ENCODE peak calls at places on chromosome 5, in ten cellular contexts. M is H1, G is stomach, L is HepG2, J is suprapubic skin, V is right lobe of liver, B is testis, W is uterus, I is transverse colon, F is adrenal gland. N is an unnamed sample.
A peak's percentile ranks its signal among the peaks of the same experiment; 100 is the strongest.

GRCh38 chr5:78221964-78222451 is 72.5 kb downstream of the AP3B1 start:
- DNase-seq in M (no peak), G (no peak), B (peak; percentile 38), F (no peak), I (peak; percentile 15), J (no peak), L (no peak), W (no peak), V (no peak), N (no peak)

GRCh38 chr5:58460727-58461286 is 921 bp upstream of the PLK2 start:
- DNase-seq in V (peak; percentile 90), I (peak; percentile 95), F (peak; percentile 90), L (peak; percentile 64), B (peak; percentile 96), G (peak; percentile 93), W (peak; percentile 89), M (peak; percentile 96), J (peak; percentile 94), N (peak; percentile 94)

GRCh38 chr5:43193171-43193951 is 1.3 kb downstream of the NIM1K start:
- DNase-seq in W (peak; percentile 40), I (no peak), V (no peak), F (peak; percentile 50), J (no peak), M (no peak), L (peak; percentile 34), G (no peak), B (no peak), N (no peak)

GRCh38 chr5:26940981-26941380 is 97.4 kb downstream of the CDH9 start:
- DNase-seq in V (no peak), I (no peak), J (no peak), L (no peak), W (no peak), G (no peak), B (no peak), M (no peak), F (no peak), N (no peak)

GRCh38 chr5:135033026-135033861 is 784 bp downstream of the PITX1 start:
- DNase-seq in G (peak; percentile 43), J (no peak), F (peak; percentile 37), V (peak; percentile 36), L (peak; percentile 18), W (no peak), I (no peak), B (no peak), M (peak; percentile 72), N (no peak)

GRCh38 chr5:175104682-175105081 is 339.3 kb downstream of the DRD1 start:
- DNase-seq in J (no peak), B (no peak), F (no peak), G (no peak), W (no peak), L (no peak), V (no peak), I (no peak), M (no peak), N (no peak)

GRCh38 chr5:176371621-176372539 is 6.6 kb downstream of the ARL10 start:
- DNase-seq in L (peak; percentile 90), V (no peak), F (peak; percentile 70), B (peak; percentile 77), W (no peak), J (no peak), G (no peak), I (no peak), M (no peak), N (peak; percentile 46)

GRCh38 chr5:502325-503079 is 21.7 kb downstream of the SLC9A3 start:
- DNase-seq in G (no peak), J (no peak), F (no peak), L (no peak), V (no peak), W (no peak), B (no peak), M (no peak), I (no peak), N (no peak)

GRCh38 chr5:123289210-123289609 is 134.0 kb downstream of the CEP120 start:
- DNase-seq in J (no peak), V (no peak), F (no peak), W (no peak), M (no peak), G (no peak), B (no peak), I (no peak), L (no peak), N (no peak)

GRCh38 chr5:123287881-123288280 is 135.3 kb downstream of the CEP120 start:
- DNase-seq in W (no peak), B (no peak), I (no peak), V (no peak), M (no peak), J (no peak), F (no peak), G (no peak), L (no peak), N (no peak)

GRCh38 chr5:123283537-123283936 is 139.7 kb downstream of the CEP120 start:
- DNase-seq in L (no peak), W (no peak), I (no peak), G (no peak), B (no peak), V (no peak), J (no peak), M (no peak), F (no peak), N (no peak)

GRCh38 chr5:123283031-123283430 is 140.2 kb downstream of the CEP120 start:
- DNase-seq in V (no peak), I (no peak), L (no peak), F (no peak), G (no peak), W (peak; percentile 49), B (no peak), J (no peak), M (no peak), N (peak; percentile 70)

DNA sequence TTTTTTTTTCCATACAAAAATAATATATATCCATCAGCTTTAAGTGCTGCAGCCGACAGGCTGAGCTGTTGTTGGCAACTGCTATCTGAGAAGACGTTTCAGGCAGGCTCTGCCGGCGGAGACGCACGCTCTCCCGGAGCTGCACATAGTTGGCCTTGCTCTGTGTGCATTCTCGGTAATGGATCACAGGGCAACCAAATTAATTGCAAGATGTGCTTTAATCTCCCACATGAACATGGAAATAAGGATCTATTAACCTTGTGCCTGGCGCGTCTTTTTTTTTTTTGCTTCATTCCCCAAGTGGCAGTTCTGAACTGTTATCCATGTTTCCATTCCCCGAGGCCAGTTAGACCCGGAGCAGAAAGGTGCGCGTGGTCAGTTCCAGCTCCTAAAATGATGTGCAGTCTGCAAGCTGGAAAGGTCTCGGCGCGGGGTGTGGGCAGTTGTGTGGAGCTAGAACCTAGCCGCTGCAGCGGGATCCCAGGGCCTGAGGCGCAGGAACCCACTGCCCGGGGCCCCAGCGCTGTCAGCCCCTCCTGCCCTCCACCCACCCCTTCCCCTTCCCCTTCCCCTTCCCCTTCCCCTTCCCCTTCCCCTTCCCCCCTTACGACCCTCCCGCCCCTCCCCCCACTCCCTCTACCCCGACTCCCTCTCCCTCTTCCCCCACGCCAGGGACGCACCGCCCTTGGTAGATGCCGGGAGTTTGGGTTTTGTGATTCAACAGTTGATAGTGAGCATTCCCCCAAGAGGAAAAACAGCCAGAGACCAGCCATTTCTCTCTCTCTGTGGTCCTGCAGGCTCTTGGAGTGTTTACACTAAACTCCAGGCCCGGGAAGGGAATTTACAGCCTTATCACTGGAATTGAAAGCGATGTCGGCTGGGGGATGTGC is 137.8 kb downstream of the CEP120 start:
- DNase-seq in I (no peak), F (no peak), L (no peak), W (peak; percentile 43), M (peak; percentile 54), G (no peak), V (no peak), J (no peak), B (peak; percentile 39), N (peak; percentile 70)
- H3K4me3 ChIP-seq in I (no peak overlapping the region), F (no peak overlapping the region), L (no peak overlapping the region), W (peak overlapping the region; percentile 35), M (peak overlapping the region; percentile 72), G (peak overlapping the region; percentile 23), V (no peak overlapping the region), J (peak overlapping the region; percentile 11), B (no peak overlapping the region), N (peak overlapping the region; percentile 44)

GRCh38 chr5:57174128-57174849 is 430 bp downstream of the GPBP1 start:
- DNase-seq in J (no peak), V (no peak), F (no peak), G (peak; percentile 41), I (peak; percentile 50), M (no peak), B (peak; percentile 43), L (no peak), W (no peak), N (peak; percentile 71)
- TF ChIP-seq POLR2A in J (no peak), V (no peak), F (peak; percentile 26), G (no peak), I (no peak), M (no peak), B (no peak), L (no peak), W (no peak), N (no peak)

DNA sequence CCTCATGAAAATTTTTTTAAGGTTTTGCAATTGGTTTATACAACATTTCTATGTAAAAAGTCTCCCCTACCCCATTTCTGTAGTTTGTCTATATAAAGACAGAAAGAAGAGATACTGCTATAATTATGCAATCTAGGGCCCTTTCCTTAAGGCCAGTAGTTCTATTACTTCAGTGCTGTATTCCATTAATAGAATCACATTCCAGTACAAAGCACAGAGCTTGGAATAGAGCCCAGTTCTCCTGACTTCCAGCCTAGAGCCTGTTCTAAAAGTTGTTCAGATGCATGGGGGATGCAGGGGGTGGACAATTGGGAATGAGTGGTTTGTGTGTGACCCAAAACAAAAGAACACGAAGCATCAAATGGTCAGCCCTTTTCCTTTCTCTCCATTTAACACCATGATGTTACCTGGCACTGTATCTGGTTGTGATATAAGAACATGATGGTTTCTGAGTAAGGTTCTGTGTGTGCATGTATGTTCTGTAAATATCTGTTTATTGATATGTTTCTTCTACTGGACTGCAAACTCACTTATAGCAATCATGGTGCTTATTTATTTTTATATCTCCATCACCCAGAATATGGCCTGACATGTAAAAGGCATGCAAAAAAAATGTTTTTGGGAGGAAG is 8.2 kb upstream of the GRAMD2B start:
- DNase-seq in L (no peak), I (no peak), J (no peak), W (peak; percentile 79), M (no peak), B (peak; percentile 65), F (peak; percentile 47), V (no peak), G (no peak), N (peak; percentile 80)
- H3K27ac ChIP-seq in L (no peak overlapping the region), I (peak overlapping the region; percentile 55), J (peak overlapping the region; percentile 41), W (peak overlapping the region; percentile 65), M (no peak overlapping the region), B (peak overlapping the region; percentile 40), F (peak overlapping the region; percentile 14), V (peak overlapping the region; percentile 5), G (peak overlapping the region; percentile 39), N (peak overlapping the region; percentile 77)

GRCh38 chr5:124232517-124232916 is 513.9 kb downstream of the ZNF608 start:
- DNase-seq in B (no peak), V (no peak), G (no peak), L (no peak), J (no peak), W (no peak), M (no peak), F (no peak), I (no peak), N (no peak)

GRCh38 chr5:124235576-124235975 is 510.9 kb downstream of the ZNF608 start:
- DNase-seq in J (no peak), F (no peak), V (no peak), M (no peak), L (no peak), I (no peak), G (no peak), B (no peak), W (no peak), N (no peak)

GRCh38 chr5:124236366-124237231 is 509.8 kb downstream of the ZNF608 start:
- DNase-seq in F (no peak), W (no peak), B (no peak), I (no peak), G (no peak), J (no peak), L (no peak), M (no peak), V (no peak), N (no peak)

GRCh38 chr5:124235031-124235562 is 511.3 kb downstream of the ZNF608 start:
- DNase-seq in F (no peak), V (no peak), M (no peak), I (no peak), J (no peak), L (no peak), W (no peak), G (no peak), B (no peak), N (no peak)

GRCh38 chr5:124234022-124234899 is 512.2 kb downstream of the ZNF608 start:
- DNase-seq in W (no peak), I (no peak), F (no peak), B (no peak), G (no peak), J (no peak), M (no peak), V (no peak), L (no peak), N (no peak)
- H3K4me3 ChIP-seq in W (no peak overlapping the region), I (no peak overlapping the region), F (no peak overlapping the region), B (no peak overlapping the region), G (no peak overlapping the region), J (no peak overlapping the region), M (no peak overlapping the region), V (no peak overlapping the region), L (no peak overlapping the region), N (no peak overlapping the region)

N was measured in sigmoid colon.